ENCODE peak calls at places on chromosome 4, in six cellular contexts. R, D, C, Z, J and O are unnamed samples.

GRCh38 chr4:170623899-170624298 is 534.1 kb upstream of the AADAT start:
- DNase-seq in R (no peak), D (no peak), C (no peak), Z (no peak), J (no peak), O (no peak)

GRCh38 chr4:76197001-76197743 is 16.5 kb downstream of the SCARB2 start:
- DNase-seq in R (no peak), D (no peak), C (no peak), Z (no peak), J (no peak), O (no peak)

GRCh38 chr4:10023806-10024205 is 2.5 kb upstream of the SLC2A9 start:
- DNase-seq in R (peak), D (no peak), C (no peak), Z (no peak), J (no peak), O (no peak)

GRCh38 chr4:176925962-176926361 is 133.2 kb upstream of the VEGFC start:
- DNase-seq in R (no peak), D (no peak), C (no peak), Z (no peak), J (no peak), O (no peak)

GRCh38 chr4:75107703-75108612 is 175.0 kb downstream of the PARM1 start:
- DNase-seq in R (no peak), D (no peak), C (no peak), Z (no peak), J (no peak), O (no peak)

GRCh38 chr4:53804719-53805118 is 213.4 kb upstream of the LNX1 start:
- DNase-seq in R (peak), D (no peak), C (no peak), Z (no peak), J (peak), O (peak)

GRCh38 chr4:183362916-183363542 is 40.8 kb upstream of the CLDN24 start:
- DNase-seq in R (no peak), D (no peak), C (no peak), Z (no peak), J (no peak), O (no peak)

GRCh38 chr4:151553874-151554273 is 144.9 kb downstream of the FHIP1A start:
- DNase-seq in R (no peak), D (no peak), C (no peak), Z (no peak), J (no peak), O (no peak)

GRCh38 chr4:185634066-185634652 is 98.9 kb upstream of the PDLIM3 start:
- DNase-seq in R (no peak), D (no peak), C (no peak), Z (no peak), J (peak), O (no peak)

GRCh38 chr4:3862640-3863420 is 96.6 kb downstream of the ADRA2C start:
- DNase-seq in R (peak), D (no peak), C (no peak), Z (no peak), J (no peak), O (no peak)

GRCh38 chr4:117965608-117966007 is 68.7 kb upstream of the NDST3 start:
- DNase-seq in R (no peak), D (no peak), C (no peak), Z (no peak), J (no peak), O (no peak)

GRCh38 chr4:40349561-40350198 is 14.5 kb downstream of the CHRNA9 start:
- DNase-seq in R (no peak), D (no peak), C (no peak), Z (no peak), J (peak), O (no peak)

GRCh38 chr4:138650917-138651564 is 364.5 kb upstream of the NOCT start:
- DNase-seq in R (no peak), D (no peak), C (peak), Z (no peak), J (peak), O (no peak)

GRCh38 chr4:55351824-55352223 is 5.8 kb downstream of the SRD5A3 start:
- DNase-seq in R (no peak), D (no peak), C (no peak), Z (no peak), J (no peak), O (no peak)